ENCODE peak calls at places on chromosomes 13 and 19, in eight cellular contexts. D is GM23338, U is HCT116, E is hepatocyte, G is OCI-LY7, L is PC-3, Z is SK-N-SH, T is MM.1S. X is an unnamed sample. For H3K4me1, the result is how much of the 10 kb centered on the place peaks cover.

GRCh38 chr13:22002893-22003292 is 332.0 kb downstream of the FGF9 start:
- DNase-seq in D (no peak), U (no peak), E (no peak), G (no peak), L (no peak), Z (no peak), T (no peak), X (no peak)

GRCh38 chr13:85148009-85148408 is 651.2 kb downstream of the SLITRK6 start:
- DNase-seq in D (peak), U (no peak), E (peak), G (no peak), L (no peak), Z (no peak), T (no peak), X (peak)

GRCh38 chr19:19209372-19209771 is 2.4 kb upstream of the NCAN start:
- DNase-seq in D (no peak), U (no peak), E (no peak), G (no peak), L (no peak), Z (no peak), T (no peak), X (no peak)

GRCh38 chr19:54448037-54448773 is 794 bp upstream of the LENG8 start:
- DNase-seq in D (peak), U (no peak), E (peak), G (peak), L (peak), Z (peak), T (peak), X (peak)

GRCh38 chr19:1090731-1091543 is 4.2 kb downstream of the POLR2E start:
- DNase-seq in D (no peak), U (no peak), E (no peak), G (no peak), L (no peak), Z (no peak), T (no peak), X (no peak)

GRCh38 chr19:41325947-41326706 is 16.2 kb downstream of the CCDC97 start:
- DNase-seq in D (no peak), U (no peak), E (peak), G (peak), L (peak), Z (peak), T (no peak), X (no peak)

GRCh38 chr19:51607920-51608562 is 22.2 kb downstream of the SIGLEC5 start:
- DNase-seq in D (peak), U (peak), E (peak), G (peak), L (peak), Z (no peak), T (peak), X (peak)

GRCh38 chr13:85009447-85009846 is 789.8 kb downstream of the SLITRK6 start:
- DNase-seq in D (no peak), U (no peak), E (no peak), G (no peak), L (no peak), Z (no peak), T (no peak), X (no peak)

GRCh38 chr13:75365724-75366173 is 116.2 kb downstream of the TBC1D4 start:
- DNase-seq in D (peak), U (peak), E (no peak), G (peak), L (peak), Z (no peak), T (no peak), X (no peak)

GRCh38 chr13:22235950-22236290 is 565.0 kb downstream of the FGF9 start:
- DNase-seq in D (peak), U (no peak), E (no peak), G (no peak), L (no peak), Z (no peak), T (no peak), X (peak)

GRCh38 chr13:110552767-110553166 is 8.8 kb downstream of the RAB20 start:
- DNase-seq in D (no peak), U (no peak), E (no peak), G (no peak), L (no peak), Z (no peak), T (no peak), X (no peak)

GRCh38 chr19:7953060-7953459 is 9.6 kb upstream of the TIMM44 start:
- DNase-seq in D (no peak), U (no peak), E (no peak), G (no peak), L (peak), Z (no peak), T (no peak), X (no peak)

GRCh38 chr13:113406321-113407102 is 42.6 kb upstream of the GRTP1 start:
- DNase-seq in D (no peak), U (no peak), E (no peak), G (no peak), L (no peak), Z (no peak), T (no peak), X (no peak)

GRCh38 chr19:44113784-44114390 is 688 bp downstream of the ZNF225 start:
- DNase-seq in D (peak), U (no peak), E (no peak), G (no peak), L (no peak), Z (peak), T (no peak), X (peak)

GRCh38 chr19:32607479-32607878 is 26.5 kb downstream of the PDCD5 start:
- DNase-seq in D (no peak), U (no peak), E (no peak), G (no peak), L (no peak), Z (no peak), T (no peak), X (no peak)

GRCh38 chr13:100589178-100589725 is 663 bp upstream of the GGACT start:
- DNase-seq in D (no peak), U (no peak), E (no peak), G (no peak), L (no peak), Z (no peak), T (no peak), X (no peak)

GRCh38 chr19:17942582-17943283 is 9.9 kb downstream of the CCDC124 start:
- DNase-seq in D (peak), U (no peak), E (no peak), G (no peak), L (no peak), Z (no peak), T (no peak), X (no peak)

GRCh38 chr19:48842744-48843162 is 6.5 kb upstream of the HSD17B14 start:
- DNase-seq in D (peak), U (peak), E (peak), G (peak), L (peak), Z (peak), T (peak), X (peak)

GRCh38 chr13:30153871-30154426 is 153.4 kb downstream of the KATNAL1 start:
- DNase-seq in D (peak), U (no peak), E (peak), G (no peak), L (no peak), Z (no peak), T (no peak), X (peak)

GRCh38 chr13:91369432-91369831 is 21.9 kb downstream of the MIR17HG start:
- DNase-seq in D (no peak), U (no peak), E (no peak), G (no peak), L (peak), Z (no peak), T (no peak), X (no peak)

GRCh38 chr13:39353988-39354387 is 249.0 kb downstream of the LHFPL6 start:
- DNase-seq in D (no peak), U (no peak), E (no peak), G (no peak), L (no peak), Z (no peak), T (no peak), X (no peak)

GRCh38 chr13:33218020-33218419 is 67.5 kb downstream of the STARD13 start:
- DNase-seq in D (peak), U (peak), E (peak), G (no peak), L (peak), Z (no peak), T (no peak), X (no peak)

GRCh38 chr13:41668130-41668757 is 210.9 kb downstream of the RGCC start:
- DNase-seq in D (peak), U (peak), E (peak), G (peak), L (peak), Z (peak), T (peak), X (peak)

GRCh38 chr13:41502021-41502420 is 44.7 kb downstream of the RGCC start:
- DNase-seq in D (no peak), U (no peak), E (no peak), G (peak), L (no peak), Z (no peak), T (peak), X (no peak)

GRCh38 chr13:99366075-99366987 is 59.1 kb upstream of the GPR183 start:
- DNase-seq in D (no peak), U (no peak), E (no peak), G (no peak), L (no peak), Z (no peak), T (no peak), X (no peak)

GRCh38 chr13:92896842-92897241 is 329.8 kb upstream of the GPC6 start:
- DNase-seq in D (peak), U (no peak), E (peak), G (peak), L (peak), Z (peak), T (peak), X (peak)

GRCh38 chr19:46101293-46101692 is 23.2 kb downstream of the IGFL3 start:
- DNase-seq in D (peak), U (no peak), E (no peak), G (no peak), L (no peak), Z (no peak), T (no peak), X (peak)

GRCh38 chr19:49973987-49974386 is 13.0 kb upstream of the SIGLEC11 start:
- DNase-seq in D (no peak), U (no peak), E (no peak), G (no peak), L (no peak), Z (no peak), T (no peak), X (no peak)

GRCh38 chr13:19759669-19760068 is 23.1 kb downstream of the PSPC1 start:
- DNase-seq in D (no peak), U (no peak), E (no peak), G (no peak), L (peak), Z (no peak), T (no peak), X (no peak)

GRCh38 chr13:42660367-42660965 is 86.5 kb downstream of the TNFSF11 start:
- DNase-seq in D (no peak), U (no peak), E (no peak), G (peak), L (peak), Z (no peak), T (no peak), X (no peak)

GRCh38 chr13:31063734-31064133 is 98.0 kb downstream of the HSPH1 start:
- DNase-seq in D (no peak), U (no peak), E (no peak), G (no peak), L (peak), Z (no peak), T (no peak), X (no peak)

GRCh38 chr13:44211753-44212152 is 161.9 kb upstream of the SERP2 start:
- DNase-seq in D (no peak), U (no peak), E (no peak), G (no peak), L (no peak), Z (no peak), T (no peak), X (no peak)

GRCh38 chr19:38666662-38667448 is 19.4 kb downstream of the ACTN4 start:
- DNase-seq in D (no peak), U (no peak), E (peak), G (peak), L (peak), Z (no peak), T (no peak), X (peak)

GRCh38 chr19:38670921-38671398 is 23.5 kb downstream of the ACTN4 start:
- DNase-seq in D (no peak), U (no peak), E (peak), G (no peak), L (no peak), Z (no peak), T (no peak), X (no peak)

GRCh38 chr19:38667552-38668205 is 20.2 kb downstream of the ACTN4 start:
- DNase-seq in D (no peak), U (no peak), E (peak), G (no peak), L (peak), Z (no peak), T (no peak), X (no peak)

GRCh38 chr19:38671654-38672053 is 24.2 kb downstream of the ACTN4 start:
- DNase-seq in D (no peak), U (no peak), E (no peak), G (no peak), L (no peak), Z (no peak), T (no peak), X (no peak)

DNA sequence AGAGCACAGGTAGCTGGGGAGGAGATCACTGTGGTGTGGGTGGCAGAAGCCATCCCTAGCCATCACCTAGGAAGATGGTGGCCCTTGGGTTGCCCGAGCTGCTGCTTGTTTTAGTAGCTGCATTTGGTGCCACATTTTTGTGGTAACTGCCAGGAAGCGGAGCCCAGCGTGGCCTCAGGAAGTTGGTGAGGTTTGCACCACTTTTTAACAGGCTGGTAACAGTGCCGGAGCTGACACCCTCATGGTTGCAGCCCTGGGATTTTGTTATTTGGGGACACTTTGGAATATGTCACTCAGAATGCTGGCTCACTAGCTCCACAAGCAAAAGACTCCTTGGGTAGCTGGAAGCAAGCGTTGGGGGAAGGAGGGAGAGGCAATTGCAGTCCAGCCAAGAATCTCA is 22.1 kb downstream of the ACTN4 start:
- DNase-seq in D (no peak), U (no peak), E (no peak), G (no peak), L (no peak), Z (no peak), T (peak), X (no peak)
- TF ChIP-seq CTCF in D (no peak), U (no peak), E (no peak), G (no peak), L (no peak), Z (no peak), T (no peak), X (no peak)

GRCh38 chr13:27339299-27339698 is 68.7 kb downstream of the RASL11A start:
- DNase-seq in D (peak), U (peak), E (peak), G (peak), L (peak), Z (peak), T (peak), X (peak)
- TF ChIP-seq EZH2phosphoT487 in D (no peak), U (no peak), E (no peak), G (no peak), L (no peak), Z (no peak), T (no peak), X (no peak)

GRCh38 chr19:29587059-29587458 is 19.0 kb upstream of the POP4 start:
- DNase-seq in D (no peak), U (no peak), E (no peak), G (no peak), L (no peak), Z (no peak), T (no peak), X (no peak)

GRCh38 chr19:29587518-29587986 is 18.5 kb upstream of the POP4 start:
- DNase-seq in D (no peak), U (no peak), E (no peak), G (no peak), L (peak), Z (no peak), T (no peak), X (no peak)

GRCh38 chr19:29590278-29590677 is 15.8 kb upstream of the POP4 start:
- DNase-seq in D (peak), U (no peak), E (no peak), G (no peak), L (no peak), Z (no peak), T (no peak), X (peak)

GRCh38 chr19:29586401-29586800 is 19.7 kb upstream of the POP4 start:
- DNase-seq in D (no peak), U (no peak), E (no peak), G (no peak), L (no peak), Z (no peak), T (no peak), X (no peak)

DNA sequence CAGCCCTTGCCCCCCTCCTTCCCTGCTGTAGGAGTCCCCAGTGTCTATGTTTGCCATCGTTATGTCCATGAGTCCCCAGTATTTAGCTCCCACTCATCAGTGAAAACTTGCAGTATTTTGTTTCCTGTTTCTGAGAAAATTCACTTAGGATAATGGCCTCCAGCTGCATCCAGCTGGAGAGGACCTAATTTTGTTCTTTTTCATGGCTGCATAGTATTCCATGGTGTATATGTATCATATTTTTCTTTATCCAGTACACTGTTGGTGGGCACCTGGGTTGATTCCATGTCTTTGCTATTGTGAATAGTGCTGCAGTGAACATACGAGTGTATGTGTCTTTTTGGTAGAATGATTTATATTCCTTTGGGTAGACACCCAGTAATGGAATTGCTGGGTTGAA is 18.0 kb upstream of the POP4 start:
- DNase-seq in D (no peak), U (no peak), E (no peak), G (no peak), L (no peak), Z (no peak), T (no peak), X (no peak)
- H3K4me1 ChIP-seq in D (under half), U (under half), E (under half), G (under half), L (under half), Z (under half), T (under half), X (under half)

DNA sequence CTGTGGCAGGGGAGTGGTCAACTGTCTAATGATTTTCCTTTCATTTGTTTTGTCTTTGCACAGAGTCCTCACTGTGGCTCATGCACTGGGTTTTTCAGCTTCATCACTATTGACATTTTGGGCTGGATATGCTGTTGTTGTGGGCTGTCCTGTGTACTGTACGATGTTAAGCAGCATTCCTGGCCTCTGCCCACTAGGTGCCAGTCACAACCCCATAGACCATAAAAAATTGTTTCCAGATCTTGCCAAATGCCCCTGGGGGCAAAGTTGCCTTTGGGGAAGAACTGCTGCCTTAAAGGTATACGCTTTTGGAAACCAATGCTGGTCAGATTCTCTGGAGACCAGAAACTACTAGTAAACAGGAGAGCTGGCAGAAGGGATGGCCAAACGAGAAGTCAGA is 310.4 kb downstream of the SPRY2 start:
- DNase-seq in D (peak), U (peak), E (no peak), G (no peak), L (peak), Z (no peak), T (no peak), X (peak)
- TF ChIP-seq CTCF in D (peak), U (peak), E (peak), G (no peak), L (peak), Z (peak), T (no peak), X (peak)

GRCh38 chr19:55697698-55698097 is 22.7 kb downstream of the EPN1 start:
- DNase-seq in D (no peak), U (no peak), E (no peak), G (no peak), L (no peak), Z (no peak), T (no peak), X (no peak)

GRCh38 chr19:55699221-55699620 is 24.2 kb downstream of the EPN1 start:
- DNase-seq in D (no peak), U (no peak), E (no peak), G (no peak), L (no peak), Z (no peak), T (no peak), X (no peak)

GRCh38 chr19:55697069-55697440 is 22.0 kb downstream of the EPN1 start:
- DNase-seq in D (no peak), U (no peak), E (no peak), G (no peak), L (no peak), Z (no peak), T (no peak), X (no peak)

GRCh38 chr19:55696301-55697068 is 21.5 kb downstream of the EPN1 start:
- DNase-seq in D (no peak), U (no peak), E (no peak), G (no peak), L (no peak), Z (no peak), T (no peak), X (no peak)

DNA sequence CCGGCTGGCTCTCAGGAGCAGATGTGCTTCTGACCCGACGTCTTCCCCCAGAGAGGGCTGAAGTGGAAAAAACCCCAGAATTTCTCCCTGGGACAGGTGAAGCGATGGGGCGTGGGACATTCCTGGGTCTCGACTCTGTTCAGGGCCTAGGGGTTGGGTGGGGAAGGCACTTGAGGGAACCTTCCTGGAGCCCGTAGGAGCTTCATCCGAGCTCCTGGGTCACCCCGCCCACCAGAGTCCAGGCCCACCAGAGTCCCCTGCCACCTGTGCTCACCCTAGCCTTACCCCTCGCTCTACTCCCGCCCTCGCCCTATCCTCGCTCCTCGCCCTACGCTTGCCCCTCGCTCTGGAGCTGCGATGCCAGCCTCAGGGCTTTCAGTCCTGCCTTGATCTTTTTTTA is 23.2 kb downstream of the EPN1 start:
- DNase-seq in D (no peak), U (no peak), E (no peak), G (no peak), L (no peak), Z (no peak), T (no peak), X (no peak)
- TF ChIP-seq EZH2phosphoT487 in D (no peak), U (no peak), E (no peak), G (no peak), L (no peak), Z (no peak), T (no peak), X (no peak)

GRCh38 chr19:13834308-13834790 is 39.1 kb downstream of the ZSWIM4 start:
- DNase-seq in D (no peak), U (no peak), E (peak), G (no peak), L (peak), Z (no peak), T (no peak), X (no peak)
- H3K4me1 ChIP-seq in D (under half), U (under half), E (under half), G (half or more), L (half or more), Z (under half), T (under half), X (under half)